ENCODE peak calls at places on chromosomes 2 and 18, in four cellular contexts. L is fibroblast of lung, X is cardiac muscle cell, G is esophagus squamous epithelium. I is an unnamed sample.

GRCh38 chr2:241064802-241065354 is 37.2 kb downstream of the MTERF4 start:
- DNase-seq in L (no peak), X (no peak), G (no peak), I (no peak)

GRCh38 chr2:136235451-136236418 is 117.8 kb upstream of the CXCR4 start:
- DNase-seq in L (peak; percentile 94), X (no peak), G (no peak), I (no peak)

GRCh38 chr2:173966274-173967098 is 1.3 kb upstream of the SP3 start:
- DNase-seq in L (no peak), X (no peak), G (no peak), I (no peak)

GRCh38 chr2:88307817-88308216 is 137.7 kb downstream of the THNSL2 start:
- DNase-seq in L (no peak), X (peak; percentile 14), G (no peak), I (peak; percentile 16)

GRCh38 chr2:168603439-168603961 is 147.4 kb downstream of the CERS6 start:
- DNase-seq in L (peak; percentile 24), X (no peak), G (no peak), I (no peak)

GRCh38 chr2:43179947-43180346 is 46.5 kb downstream of the ZFP36L2 start:
- DNase-seq in L (no peak), X (no peak), G (no peak), I (no peak)

GRCh38 chr18:67140495-67140894 is 376.0 kb downstream of the DSEL start:
- DNase-seq in L (no peak), X (no peak), G (no peak), I (no peak)

GRCh38 chr2:227865281-227865680 is 6.2 kb upstream of the DAW1 start:
- DNase-seq in L (no peak), X (no peak), G (no peak), I (no peak)

DNA sequence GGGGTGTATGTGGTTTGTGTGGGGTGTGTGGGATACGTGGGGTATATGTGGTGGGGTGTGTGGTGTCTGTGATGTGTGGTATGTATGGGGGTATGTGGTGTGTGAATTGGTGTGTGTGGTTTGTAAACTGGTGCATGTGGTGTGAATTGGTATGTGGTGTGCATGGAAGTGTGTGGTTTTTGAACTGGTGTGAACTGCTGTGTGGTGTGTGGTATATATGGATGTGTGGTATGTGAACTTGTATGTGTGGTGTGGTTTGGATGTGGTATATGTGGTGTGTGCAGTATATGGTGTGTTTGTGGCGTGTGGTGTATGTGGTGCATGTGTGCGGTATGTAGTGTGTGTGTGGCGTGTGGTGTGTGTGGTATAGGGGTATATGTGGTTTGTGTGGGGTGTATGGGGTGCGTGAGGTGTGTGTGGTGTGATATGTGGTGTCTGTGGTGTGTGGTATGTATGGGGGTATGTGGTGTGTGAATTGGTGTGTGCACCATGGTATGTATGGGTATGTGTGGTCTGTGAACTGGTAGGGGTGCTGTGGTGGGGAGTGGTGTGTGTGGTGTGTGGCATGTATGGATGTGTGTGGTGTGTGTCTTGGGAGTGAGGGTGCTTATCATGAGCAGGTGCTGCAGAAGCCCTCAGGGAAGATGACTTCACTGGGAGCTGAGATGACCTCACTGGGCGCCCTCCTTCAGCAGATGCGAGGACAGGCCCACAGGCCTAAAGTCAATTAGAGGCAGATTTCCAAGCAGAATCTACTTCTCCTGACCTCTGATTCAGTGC is 209.6 kb upstream of the TNP1 start:
- DNase-seq in L (no peak), X (no peak), G (no peak), I (no peak)
- TF ChIP-seq CTCF in L (no peak), X (no peak), G (no peak), I (no peak)

DNA sequence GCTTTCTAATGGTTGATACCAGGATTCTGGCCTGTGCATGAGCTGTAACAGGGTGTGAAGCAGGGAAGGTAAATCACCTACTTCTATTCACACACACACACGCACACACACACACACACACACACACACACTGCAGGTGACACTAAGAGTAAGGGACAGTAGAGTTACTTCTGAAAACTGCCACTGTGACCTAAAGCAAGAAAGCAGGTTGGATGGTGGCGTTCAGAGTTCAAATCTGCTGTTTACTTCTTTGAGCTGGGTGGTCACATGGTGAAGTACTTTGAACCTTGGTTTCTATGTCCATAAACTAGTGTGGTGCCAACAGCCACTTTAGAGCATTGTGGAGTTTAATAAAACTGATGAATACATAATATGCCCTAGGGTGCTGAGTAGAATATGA is 248.0 kb downstream of the PIEZO2 start:
- DNase-seq in L (no peak), X (no peak), G (no peak), I (no peak)
- H3K27ac ChIP-seq in L (no peak overlapping the region), X (no peak overlapping the region), G (no peak overlapping the region), I (no peak overlapping the region)

GRCh38 chr2:96770451-96770850 is 9.7 kb downstream of the CNNM4 start:
- DNase-seq in L (no peak), X (no peak), G (no peak), I (no peak)

GRCh38 chr2:96767135-96767871 is 6.6 kb downstream of the CNNM4 start:
- DNase-seq in L (no peak), X (no peak), G (no peak), I (no peak)

GRCh38 chr2:96764253-96764637 is 3.5 kb downstream of the CNNM4 start:
- DNase-seq in L (no peak), X (peak; percentile 32), G (no peak), I (peak; percentile 21)

GRCh38 chr2:96769816-96770215 is 9.1 kb downstream of the CNNM4 start:
- DNase-seq in L (no peak), X (no peak), G (no peak), I (no peak)

GRCh38 chr2:96768083-96768561 is 7.4 kb downstream of the CNNM4 start:
- DNase-seq in L (no peak), X (no peak), G (no peak), I (no peak)
- H3K4me3 ChIP-seq in L (no peak overlapping the region), X (no peak overlapping the region), G (no peak overlapping the region), I (no peak overlapping the region)

DNA sequence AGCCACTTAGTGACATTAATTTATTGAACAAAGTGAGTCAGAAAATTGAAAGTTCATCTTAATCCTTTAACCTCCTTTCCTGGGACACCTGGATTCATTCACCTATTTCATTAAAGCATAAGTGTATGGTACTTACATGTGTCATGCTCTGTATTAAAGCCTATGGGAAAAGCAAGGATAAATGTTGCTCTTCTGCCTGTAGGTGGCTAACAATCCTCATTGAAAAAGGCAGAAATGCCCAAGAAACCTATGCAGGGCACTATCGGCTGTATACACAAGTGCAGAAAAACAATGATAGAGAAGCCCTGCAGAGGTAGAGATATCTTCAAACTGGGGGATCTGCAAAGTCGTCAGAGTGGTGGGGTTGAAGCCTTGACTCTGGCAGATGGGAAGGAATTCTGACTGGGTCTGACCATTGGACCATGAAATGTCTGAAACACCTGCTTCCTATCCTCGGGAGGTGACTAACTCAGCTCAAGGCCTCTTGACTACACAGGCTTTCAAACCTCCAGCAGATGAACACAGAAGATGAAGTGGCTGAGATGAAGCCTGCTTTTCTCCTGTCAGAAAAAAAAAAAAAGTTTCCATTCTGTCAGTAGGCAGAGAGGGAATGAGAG is 83.1 kb downstream of the DCC start:
- DNase-seq in L (no peak), X (no peak), G (no peak), I (peak; percentile 70)
- TF ChIP-seq CTCF in L (no peak), X (no peak), G (no peak), I (peak; percentile 49)